ENCODE peak calls at places on chromosomes 13 and 19, in four cellular contexts. W is A549; I is hippocampal formation; Y is CD8-positive, alpha-beta T cell. L is an unnamed sample.

GRCh38 chr19:2634228-2634951 is 68.1 kb downstream of the GNG7 start:
- DNase-seq in W (no peak), I (no peak), Y (no peak), L (no peak)

GRCh38 chr13:106417467-106418110 is 117.9 kb downstream of the EFNB2 start:
- DNase-seq in W (no peak), I (no peak), Y (no peak), L (no peak)

GRCh38 chr13:29654807-29655547 is 59.5 kb upstream of the SLC7A1 start:
- DNase-seq in W (no peak), I (no peak), Y (no peak), L (no peak)

GRCh38 chr19:33446156-33446917 is 72.8 kb downstream of the CEBPG start:
- DNase-seq in W (no peak), I (no peak), Y (no peak), L (no peak)

GRCh38 chr19:47467914-47468313 is 3.8 kb downstream of the SLC8A2 start:
- DNase-seq in W (no peak), I (no peak), Y (no peak), L (no peak)

GRCh38 chr19:2099937-2100718 is 3.4 kb downstream of the IZUMO4 start:
- DNase-seq in W (no peak), I (no peak), Y (no peak), L (no peak)

GRCh38 chr13:80011448-80012212 is 329.3 kb downstream of the SPRY2 start:
- DNase-seq in W (no peak), I (no peak), Y (no peak), L (no peak)

GRCh38 chr13:26709461-26709860 is 51.1 kb downstream of the GPR12 start:
- DNase-seq in W (no peak), I (no peak), Y (no peak), L (no peak)

GRCh38 chr19:7942981-7943443 is 454 bp downstream of the TIMM44 start:
- DNase-seq in W (no peak), I (no peak), Y (no peak), L (no peak)

L was measured in esophagus squamous epithelium.